ENCODE peak calls at places on chromosomes 3 and 15, in ten cellular contexts. K, Q, S, A, U, E, T, L, D and F are unnamed samples.

GRCh38 chr15:99085413-99086326 is 19.2 kb upstream of the SYNM start:
- DNase-seq in T (peak; percentile 11), S (no peak), A (peak; percentile 85), K (peak; percentile 57), Q (no peak), D (peak; percentile 91), E (no peak), L (peak; percentile 9), U (no peak), F (no peak)

GRCh38 chr15:77282333-77282732 is 137.6 kb downstream of the PEAK1 start:
- DNase-seq in A (peak; percentile 92), D (peak; percentile 86), U (no peak), E (peak; percentile 69), S (no peak), K (peak; percentile 95), T (peak; percentile 26), L (no peak), Q (no peak), F (no peak)

GRCh38 chr3:40387001-40387894 is at the start of gene ENTPD3:
- DNase-seq in Q (no peak), D (no peak), K (no peak), L (no peak), A (no peak), T (no peak), S (no peak), E (no peak), U (no peak), F (peak; percentile 29)

GRCh38 chr15:88894348-88894818 is 961 bp downstream of the HAPLN3 start:
- DNase-seq in K (no peak), E (no peak), T (peak; percentile 66), A (no peak), S (peak; percentile 83), L (peak; percentile 66), Q (peak; percentile 96), U (peak; percentile 58), D (no peak), F (peak; percentile 74)

GRCh38 chr15:31326729-31327673 is at the start of gene KLF13:
- DNase-seq in D (peak; percentile 64), L (peak; percentile 62), Q (peak; percentile 54), T (peak; percentile 80), A (peak; percentile 22), K (peak; percentile 55), S (no peak), E (peak; percentile 85), U (no peak), F (no peak)

GRCh38 chr15:74843445-74843828 is 481 bp upstream of the ULK3 start:
- DNase-seq in K (no peak), S (no peak), Q (no peak), A (no peak), D (no peak), L (no peak), T (peak; percentile 32), U (no peak), E (no peak), F (no peak)

GRCh38 chr3:142723968-142724681 is at the start of gene TRPC1:
- DNase-seq in E (peak; percentile 88), T (peak; percentile 84), L (peak; percentile 58), U (peak; percentile 46), A (peak; percentile 78), Q (peak; percentile 87), K (peak; percentile 64), D (peak; percentile 69), S (peak; percentile 67), F (peak; percentile 94)

GRCh38 chr3:123287051-123287961 is 85.6 kb downstream of the SEC22A start:
- DNase-seq in T (no peak), L (no peak), A (no peak), Q (no peak), S (no peak), U (no peak), D (no peak), K (no peak), E (peak; percentile 45), F (no peak)

GRCh38 chr3:133440652-133441051 is 40.8 kb downstream of the BFSP2 start:
- DNase-seq in Q (no peak), E (no peak), T (no peak), A (no peak), D (peak; percentile 76), L (no peak), S (no peak), U (no peak), K (no peak), F (no peak)

GRCh38 chr3:133439563-133439962 is 39.7 kb downstream of the BFSP2 start:
- DNase-seq in S (no peak), K (no peak), A (no peak), E (no peak), L (no peak), T (no peak), Q (no peak), D (no peak), U (no peak), F (no peak)

GRCh38 chr3:133441867-133442270 is 42.0 kb downstream of the BFSP2 start:
- DNase-seq in T (no peak), E (no peak), S (no peak), D (no peak), L (no peak), A (no peak), U (no peak), K (no peak), Q (no peak), F (no peak)

GRCh38 chr3:133442518-133442917 is 42.7 kb downstream of the BFSP2 start:
- DNase-seq in T (no peak), Q (no peak), D (no peak), S (no peak), A (no peak), K (no peak), U (no peak), E (no peak), L (no peak), F (no peak)

GRCh38 chr3:133437391-133438093 is 37.7 kb downstream of the BFSP2 start:
- DNase-seq in T (no peak), A (peak; percentile 35), Q (peak; percentile 35), S (no peak), D (peak; percentile 13), E (no peak), U (no peak), K (peak; percentile 67), L (no peak), F (no peak)
- TF ChIP-seq CTCF in T (peak; percentile 9), A (peak; percentile 21), Q (peak; percentile 9), S (no peak), D (no peak), E (no peak), U (no peak), K (peak; percentile 40), L (no peak), F (no peak)

GRCh38 chr3:114213669-114214541 is 23.5 kb downstream of the ZNF80 start:
- DNase-seq in Q (no peak), T (no peak), E (no peak), K (peak; percentile 75), S (no peak), L (no peak), U (no peak), D (peak; percentile 78), A (peak; percentile 97), F (peak; percentile 73)
- TF ChIP-seq CTCF in Q (no peak), T (no peak), E (no peak), K (peak; percentile 9), S (no peak), L (no peak), U (no peak), D (no peak), A (peak; percentile 40), F (no peak)

GRCh38 chr3:31450345-31450744 is 82.4 kb upstream of the STT3B start:
- DNase-seq in D (no peak), T (no peak), Q (no peak), S (no peak), E (no peak), L (no peak), U (no peak), K (no peak), A (no peak), F (no peak)

GRCh38 chr3:31449318-31449717 is 83.4 kb upstream of the STT3B start:
- DNase-seq in E (no peak), A (no peak), Q (no peak), L (no peak), D (no peak), K (no peak), U (no peak), S (no peak), T (no peak), F (no peak)

GRCh38 chr3:31448882-31449243 is 83.9 kb upstream of the STT3B start:
- DNase-seq in E (no peak), L (no peak), A (no peak), U (no peak), D (no peak), K (no peak), S (no peak), Q (no peak), T (no peak), F (no peak)

GRCh38 chr3:31446411-31446810 is 86.3 kb upstream of the STT3B start:
- DNase-seq in L (no peak), Q (no peak), S (no peak), E (no peak), T (no peak), A (no peak), D (no peak), U (no peak), K (no peak), F (no peak)

DNA sequence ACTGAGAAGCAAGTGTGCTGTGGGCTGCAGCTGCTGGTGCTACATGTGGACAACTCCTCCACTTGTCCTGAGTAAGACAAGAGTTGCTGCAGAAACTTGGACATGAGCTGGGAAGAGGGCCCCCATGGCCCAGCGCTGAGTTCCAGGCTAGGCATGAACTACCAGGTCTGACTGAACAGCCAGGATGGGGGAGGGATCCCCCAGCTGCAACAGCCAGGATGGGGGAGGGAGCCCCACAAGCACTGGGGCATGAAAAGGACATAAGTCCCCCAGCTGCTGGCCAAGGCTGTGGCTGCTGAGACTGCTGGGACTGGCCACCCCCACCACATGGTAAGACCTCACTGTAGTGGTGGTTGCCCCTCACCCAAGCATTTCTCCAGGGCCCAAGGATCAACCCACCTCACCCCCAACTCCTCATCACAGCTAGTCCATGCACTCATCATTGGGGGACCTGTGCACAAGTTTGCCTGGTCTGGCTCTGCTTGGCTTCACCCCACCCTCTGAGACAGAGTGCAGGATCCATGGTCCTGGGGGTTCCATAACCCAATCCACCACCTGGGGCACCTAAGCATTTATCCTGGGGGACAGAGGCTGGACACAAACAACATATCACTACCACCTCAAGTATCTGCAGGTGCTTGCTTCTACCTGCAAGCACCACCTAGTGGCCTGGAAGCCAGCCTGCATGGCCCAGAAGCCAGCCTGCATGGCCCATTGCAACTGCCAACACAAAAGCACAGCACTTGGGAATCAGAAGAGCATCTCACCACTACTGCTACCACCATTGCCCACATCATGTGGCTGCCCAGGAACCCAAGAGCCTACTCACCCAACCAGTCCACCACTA is 84.5 kb upstream of the STT3B start:
- DNase-seq in U (no peak), Q (no peak), S (no peak), D (peak; percentile 12), K (peak; percentile 11), A (no peak), L (no peak), E (no peak), T (no peak), F (peak; percentile 32)
- TF ChIP-seq CTCF in U (no peak), Q (peak; percentile 31), S (peak; percentile 65), D (peak; percentile 34), K (peak; percentile 53), A (peak; percentile 78), L (no peak), E (no peak), T (peak; percentile 11), F (peak; percentile 77)

GRCh38 chr3:171834461-171834801 is 8.7 kb upstream of the TMEM212 start:
- DNase-seq in Q (no peak), D (no peak), E (no peak), A (no peak), L (no peak), T (no peak), U (no peak), K (no peak), S (no peak), F (no peak)

GRCh38 chr3:171833006-171833405 is 10.1 kb upstream of the TMEM212 start:
- DNase-seq in S (no peak), Q (no peak), D (no peak), E (no peak), L (no peak), A (no peak), K (no peak), T (no peak), U (no peak), F (no peak)

GRCh38 chr3:171835116-171835515 is 8.0 kb upstream of the TMEM212 start:
- DNase-seq in U (no peak), E (no peak), T (no peak), K (no peak), S (no peak), Q (no peak), D (no peak), L (no peak), A (no peak), F (no peak)

GRCh38 chr3:171835613-171836012 is 7.5 kb upstream of the TMEM212 start:
- DNase-seq in T (no peak), D (no peak), S (no peak), A (no peak), U (no peak), L (no peak), Q (no peak), E (no peak), K (no peak), F (no peak)

GRCh38 chr3:171833775-171834460 is 9.2 kb upstream of the TMEM212 start:
- DNase-seq in U (no peak), A (peak; percentile 43), E (no peak), T (no peak), S (no peak), K (peak; percentile 74), D (peak; percentile 87), L (no peak), Q (no peak), F (peak; percentile 32)
- TF ChIP-seq CTCF in U (no peak), A (peak; percentile 72), E (peak; percentile 26), T (peak; percentile 29), S (peak; percentile 77), K (peak; percentile 49), D (peak; percentile 48), L (peak; percentile 31), Q (peak; percentile 50), F (peak; percentile 44)